ENCODE peak calls at places on chromosomes 1 and 21, in eight cellular contexts. J is AG08396; O is hypothalamus; Q is spleen; R is activated naive CD4-positive, alpha-beta T cell; U is heart left ventricle; A is choroid plexus epithelial cell; M is GM12865. E is an unnamed sample.

GRCh38 chr21:34582506-34583150 is 32.3 kb downstream of the RCAN1 start:
- DNase-seq in J (peak; percentile 62), O (no peak), Q (no peak), R (no peak), U (peak; percentile 40), A (peak; percentile 81), M (peak; percentile 56), E (no peak)

GRCh38 chr21:19810779-19811178 is 1187.4 kb upstream of the NCAM2 start:
- DNase-seq in J (no peak), O (no peak), Q (peak; percentile 37), R (no peak), U (no peak), A (peak; percentile 69), M (no peak), E (no peak)

GRCh38 chr21:32516729-32517649 is 68.3 kb downstream of the TCP10L start:
- DNase-seq in J (peak; percentile 33), O (no peak), Q (no peak), R (no peak), U (peak; percentile 50), A (peak; percentile 98), M (no peak), E (peak; percentile 70)

GRCh38 chr1:154869351-154870116 is 547 bp downstream of the KCNN3 start:
- DNase-seq in J (no peak), O (peak; percentile 46), Q (no peak), R (no peak), U (peak; percentile 82), A (peak; percentile 58), M (no peak), E (no peak)

GRCh38 chr1:57424231-57425027 is 569 bp upstream of the DAB1 start:
- DNase-seq in J (peak; percentile 76), O (no peak), Q (no peak), R (no peak), U (peak; percentile 45), A (peak; percentile 49), M (no peak), E (no peak)

GRCh38 chr21:45451771-45452182 is 46.8 kb downstream of the COL18A1 start:
- DNase-seq in J (no peak), O (no peak), Q (peak; percentile 63), R (no peak), U (no peak), A (no peak), M (no peak), E (no peak)

GRCh38 chr1:239349699-239350098 is 36.7 kb upstream of the CHRM3 start:
- DNase-seq in J (no peak), O (no peak), Q (no peak), R (no peak), U (no peak), A (no peak), M (no peak), E (no peak)

GRCh38 chr1:212630159-212630900 is 21.8 kb downstream of the ATF3 start:
- DNase-seq in J (peak; percentile 66), O (no peak), Q (peak; percentile 89), R (peak; percentile 13), U (peak; percentile 60), A (peak; percentile 81), M (peak; percentile 79), E (no peak)

GRCh38 chr1:84675631-84676030 is 14.6 kb downstream of the SSX2IP start:
- DNase-seq in J (no peak), O (no peak), Q (no peak), R (no peak), U (no peak), A (no peak), M (no peak), E (no peak)

GRCh38 chr1:2587071-2587859 is 688 bp downstream of the PRXL2B start:
- DNase-seq in J (no peak), O (no peak), Q (peak; percentile 93), R (no peak), U (peak; percentile 54), A (peak; percentile 26), M (peak; percentile 33), E (no peak)

GRCh38 chr1:197062692-197063091 is 4.4 kb downstream of the F13B start:
- DNase-seq in J (no peak), O (no peak), Q (no peak), R (no peak), U (no peak), A (no peak), M (peak; percentile 48), E (no peak)

GRCh38 chr1:232279909-232280308 is 350.0 kb downstream of the SIPA1L2 start:
- DNase-seq in J (no peak), O (no peak), Q (no peak), R (no peak), U (no peak), A (no peak), M (no peak), E (no peak)

GRCh38 chr21:42844411-42845113 is 34.8 kb downstream of the WDR4 start:
- DNase-seq in J (no peak), O (no peak), Q (peak; percentile 70), R (no peak), U (peak; percentile 46), A (no peak), M (no peak), E (no peak)

GRCh38 chr1:91564888-91565700 is 64.4 kb downstream of the CDC7 start:
- DNase-seq in J (peak; percentile 50), O (no peak), Q (no peak), R (no peak), U (no peak), A (peak; percentile 39), M (no peak), E (no peak)

GRCh38 chr1:8396912-8397406 is 79.0 kb downstream of the SLC45A1 start:
- DNase-seq in J (peak; percentile 74), O (no peak), Q (no peak), R (no peak), U (no peak), A (peak; percentile 99), M (peak; percentile 69), E (peak; percentile 97)

GRCh38 chr1:162271972-162272371 is 104.7 kb downstream of the SPATA46 start:
- DNase-seq in J (no peak), O (no peak), Q (no peak), R (no peak), U (no peak), A (no peak), M (no peak), E (no peak)

GRCh38 chr1:17516303-17517214 is 22.9 kb upstream of the ARHGEF10L start:
- DNase-seq in J (no peak), O (no peak), Q (no peak), R (no peak), U (no peak), A (no peak), M (no peak), E (no peak)

GRCh38 chr21:32256873-32257620 is 21.8 kb downstream of the MIS18A start:
- DNase-seq in J (peak; percentile 90), O (peak; percentile 9), Q (no peak), R (no peak), U (peak; percentile 56), A (peak; percentile 92), M (peak; percentile 6), E (peak; percentile 58)

GRCh38 chr1:174040387-174040786 is 18.2 kb upstream of the RC3H1 start:
- DNase-seq in J (peak; percentile 26), O (no peak), Q (no peak), R (no peak), U (no peak), A (peak; percentile 86), M (no peak), E (peak; percentile 88)